ENCODE peak calls at places on chromosomes 6 and 20, in nine cellular contexts. D is RWPE2; O is heart left ventricle; E is colonic mucosa; L is CD8-positive, alpha-beta memory T cell; U is neural progenitor cell; P is prostate gland; S is Peyer's patch; A is effector memory CD4-positive, alpha-beta T cell. K is an unnamed sample. For H3K27me3 and H3K36me3, the result is how much of the 10 kb centered on the place peaks cover.

GRCh38 chr6:111409430-111409829 is 73.6 kb downstream of the REV3L start:
- DNase-seq in O (no peak), L (no peak), P (no peak), S (no peak), E (no peak), D (no peak), A (no peak), U (no peak), K (no peak)

GRCh38 chr6:128990349-128990748 is 107.4 kb downstream of the LAMA2 start:
- DNase-seq in U (no peak), O (no peak), S (no peak), D (no peak), L (no peak), E (no peak), A (no peak), P (no peak), K (no peak)

GRCh38 chr20:45962031-45962755 is 9.8 kb downstream of the ZNF335 start:
- DNase-seq in E (no peak), L (no peak), S (no peak), P (no peak), U (no peak), D (peak), A (no peak), O (no peak), K (no peak)

GRCh38 chr20:37741055-37741454 is 47.2 kb downstream of the CTNNBL1 start:
- DNase-seq in L (no peak), P (no peak), S (no peak), D (no peak), O (no peak), E (no peak), A (no peak), U (no peak), K (no peak)

GRCh38 chr6:168297643-168298042 is 21.9 kb downstream of the DACT2 start:
- DNase-seq in O (no peak), S (no peak), E (no peak), A (no peak), P (no peak), D (no peak), L (no peak), U (no peak), K (no peak)

GRCh38 chr20:9119776-9120175 is 50.9 kb downstream of the PLCB4 start:
- DNase-seq in O (peak), D (no peak), S (no peak), U (no peak), L (no peak), P (peak), A (no peak), E (no peak), K (no peak)

GRCh38 chr20:19976595-19977372 is 40.4 kb upstream of the NAA20 start:
- DNase-seq in P (peak), L (no peak), U (peak), D (no peak), A (no peak), O (peak), E (no peak), S (no peak), K (peak)

GRCh38 chr6:159020011-159020410 is 20.0 kb upstream of the RSPH3 start:
- DNase-seq in S (no peak), E (no peak), D (no peak), U (no peak), A (no peak), L (no peak), P (no peak), O (no peak), K (no peak)

GRCh38 chr6:2103644-2104523 is 141.5 kb downstream of the GMDS start:
- DNase-seq in P (no peak), D (no peak), A (no peak), O (no peak), U (no peak), S (no peak), E (no peak), L (no peak), K (no peak)

GRCh38 chr6:29537714-29538403 is 21.7 kb downstream of the UBD start:
- DNase-seq in U (no peak), E (no peak), D (no peak), P (no peak), L (no peak), S (no peak), A (no peak), O (no peak), K (peak)

GRCh38 chr6:36642913-36643817 is 35.3 kb upstream of the CDKN1A start:
- DNase-seq in P (peak), D (peak), A (no peak), S (peak), U (no peak), O (peak), E (peak), L (no peak), K (peak)

GRCh38 chr6:45651301-45651700 is 273.6 kb upstream of the SUPT3H start:
- DNase-seq in U (peak), P (no peak), O (no peak), L (no peak), S (no peak), E (no peak), A (no peak), D (no peak), K (no peak)

GRCh38 chr6:122997541-122998150 is 1.6 kb downstream of the CLVS2 start:
- DNase-seq in O (no peak), E (no peak), D (no peak), A (no peak), S (no peak), L (no peak), U (no peak), P (no peak), K (no peak)

GRCh38 chr6:116779569-116780164 is 14.1 kb upstream of the FAM162B start:
- DNase-seq in P (no peak), O (no peak), A (no peak), U (peak), L (no peak), S (no peak), D (no peak), E (no peak), K (no peak)

GRCh38 chr20:49592120-49592519 is 24.2 kb upstream of the PTGIS start:
- DNase-seq in A (no peak), P (no peak), O (no peak), E (no peak), D (no peak), U (no peak), L (no peak), S (no peak), K (no peak)

GRCh38 chr6:87858440-87858839 is 156.4 kb upstream of the AKIRIN2 start:
- DNase-seq in P (no peak), E (no peak), U (no peak), S (no peak), D (no peak), O (no peak), A (no peak), L (no peak), K (no peak)

GRCh38 chr6:35311390-35312075 is 13.9 kb downstream of the DEF6 start:
- DNase-seq in O (no peak), E (no peak), S (peak), A (no peak), P (no peak), L (peak), D (no peak), U (no peak), K (no peak)

GRCh38 chr6:2876210-2877056 is 26.7 kb downstream of the SERPINB9 start:
- DNase-seq in O (peak), D (no peak), L (no peak), P (no peak), A (no peak), S (peak), E (peak), U (peak), K (peak)

GRCh38 chr6:4891171-4891570 is 112.7 kb downstream of the RPP40 start:
- DNase-seq in P (no peak), S (no peak), E (no peak), U (no peak), O (no peak), A (no peak), D (no peak), L (no peak), K (no peak)

GRCh38 chr6:122947355-122947754 is 48.7 kb upstream of the CLVS2 start:
- DNase-seq in U (peak), D (no peak), L (no peak), P (no peak), E (no peak), O (no peak), A (no peak), S (no peak), K (no peak)

GRCh38 chr20:23166563-23166962 is 80.4 kb upstream of the CD93 start:
- DNase-seq in L (no peak), U (no peak), S (no peak), O (no peak), P (no peak), D (no peak), E (no peak), A (no peak), K (no peak)

GRCh38 chr6:153976921-153977693 is 61.9 kb upstream of the OPRM1 start:
- DNase-seq in E (no peak), U (no peak), L (no peak), A (no peak), O (no peak), S (no peak), D (no peak), P (no peak), K (no peak)

DNA sequence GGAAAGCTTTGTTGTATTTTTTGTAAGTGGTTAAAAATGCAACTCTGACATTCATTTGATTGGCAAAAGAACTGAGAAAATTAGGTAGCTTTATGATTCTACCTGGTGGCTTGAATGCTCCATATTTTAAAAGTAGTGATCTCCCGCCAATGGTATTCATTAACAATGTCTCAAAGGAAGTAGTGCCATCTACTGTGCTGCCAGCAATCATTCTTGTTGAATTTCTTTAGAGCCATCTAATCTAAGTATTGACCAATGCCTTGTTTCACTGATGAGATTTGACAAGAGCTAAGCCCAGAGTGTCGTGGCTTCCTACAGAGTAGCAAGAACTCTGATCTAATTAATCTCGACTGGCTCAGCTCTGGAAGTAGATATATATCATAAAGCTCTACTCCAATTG is 696.7 kb downstream of the C6orf118 start:
- DNase-seq in O (no peak), D (no peak), A (no peak), E (no peak), S (no peak), U (peak), L (no peak), P (no peak), K (no peak)
- H3K27me3 ChIP-seq in O (under half), D (under half), A (under half), E (under half), S (under half), U (under half), L (under half), P (under half), K (under half)

GRCh38 chr20:47224300-47224791 is 132.2 kb downstream of the ZMYND8 start:
- DNase-seq in D (no peak), S (no peak), E (no peak), A (no peak), P (no peak), L (no peak), U (no peak), O (no peak), K (no peak)
- H3K36me3 ChIP-seq in D (half or more), S (half or more), E (under half), A (half or more), P (under half), L (half or more), U (under half), O (under half), K (under half)

DNA sequence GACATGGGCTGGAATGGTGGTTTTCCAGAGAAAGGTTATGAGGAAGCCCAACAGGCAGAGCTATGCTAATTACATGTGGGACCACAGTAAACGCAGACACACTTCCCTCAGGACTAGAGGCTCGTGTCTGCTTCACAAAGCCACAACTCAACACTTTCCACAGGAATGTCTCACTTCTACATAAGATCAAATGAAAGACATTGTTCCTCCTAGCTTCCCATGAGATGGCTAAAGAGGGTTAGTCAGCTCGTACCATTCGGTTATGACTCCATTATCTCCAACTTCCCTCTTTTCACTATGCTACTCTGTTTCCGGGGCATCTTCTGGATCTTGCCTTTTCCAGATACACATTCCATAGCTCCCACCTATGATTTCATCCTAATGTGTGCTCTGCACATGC is 29.1 kb upstream of the ZC3H12D start:
- DNase-seq in D (no peak), L (no peak), O (no peak), S (no peak), P (no peak), A (no peak), U (no peak), E (no peak), K (no peak)
- H3K27ac ChIP-seq in D (no peak), L (no peak), O (no peak), S (no peak), P (no peak), A (no peak), U (no peak), E (no peak), K (no peak)

GRCh38 chr6:32410906-32411305 is 3.9 kb upstream of the BTNL2 start:
- DNase-seq in D (no peak), E (no peak), S (no peak), U (no peak), O (no peak), A (no peak), P (no peak), L (no peak), K (no peak)

GRCh38 chr6:32415521-32416019 is 8.6 kb upstream of the BTNL2 start:
- DNase-seq in P (peak), U (peak), S (peak), A (peak), O (peak), E (peak), L (peak), D (no peak), K (peak)

GRCh38 chr6:32413427-32414047 is 6.6 kb upstream of the BTNL2 start:
- DNase-seq in A (peak), S (peak), E (peak), O (peak), D (no peak), L (peak), P (peak), U (peak), K (peak)

GRCh38 chr6:32411943-32412342 is 5.0 kb upstream of the BTNL2 start:
- DNase-seq in O (no peak), E (peak), S (no peak), L (no peak), A (no peak), D (no peak), P (no peak), U (no peak), K (no peak)

DNA sequence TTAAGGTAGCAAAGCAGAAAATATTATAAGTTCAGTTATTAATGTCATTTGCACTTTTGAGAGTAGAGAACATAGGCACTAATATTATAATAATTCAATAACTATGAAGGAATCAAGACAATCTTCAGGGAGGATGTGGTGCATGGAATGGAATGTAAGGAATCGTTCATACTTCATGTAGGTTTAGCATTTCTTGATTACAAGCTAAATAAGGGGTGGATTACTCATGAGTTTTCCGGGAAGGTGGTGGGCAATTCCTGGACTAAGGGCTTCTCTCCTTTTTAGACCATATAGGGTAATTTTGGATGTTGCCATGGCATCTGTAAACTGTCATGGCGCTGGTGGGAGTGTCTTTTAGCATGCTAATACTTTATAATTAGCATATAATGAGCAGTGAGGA is 9.1 kb upstream of the BTNL2 start:
- DNase-seq in D (no peak), S (no peak), L (no peak), A (no peak), E (no peak), O (no peak), P (no peak), U (no peak), K (no peak)
- H3K27me3 ChIP-seq in D (half or more), S (under half), L (under half), A (under half), E (under half), O (half or more), P (under half), U (under half), K (under half)

GRCh38 chr6:24854077-24854670 is 55.5 kb upstream of the ARMH2 start:
- DNase-seq in L (no peak), D (no peak), O (no peak), A (no peak), U (no peak), E (no peak), P (no peak), S (no peak), K (no peak)

GRCh38 chr6:24848461-24848860 is 49.7 kb upstream of the ARMH2 start:
- DNase-seq in S (no peak), O (no peak), P (no peak), A (no peak), L (no peak), U (no peak), D (no peak), E (no peak), K (no peak)

GRCh38 chr6:24847402-24847801 is 48.7 kb upstream of the ARMH2 start:
- DNase-seq in U (no peak), D (no peak), O (no peak), S (no peak), E (no peak), P (no peak), A (no peak), L (no peak), K (no peak)

GRCh38 chr6:24849713-24850112 is 51.0 kb upstream of the ARMH2 start:
- DNase-seq in U (no peak), A (no peak), P (no peak), E (no peak), D (no peak), S (no peak), L (no peak), O (no peak), K (no peak)

GRCh38 chr6:24851086-24851485 is 52.4 kb upstream of the ARMH2 start:
- DNase-seq in L (no peak), U (no peak), O (no peak), P (no peak), S (no peak), A (no peak), D (no peak), E (no peak), K (no peak)
- H3K36me3 ChIP-seq in L (half or more), U (under half), O (under half), P (under half), S (under half), A (half or more), D (under half), E (under half), K (under half)

GRCh38 chr6:157867981-157868380 is 44.9 kb downstream of the SNX9 start:
- DNase-seq in L (no peak), E (no peak), P (no peak), D (no peak), A (no peak), S (no peak), O (no peak), U (no peak), K (no peak)
- H3K27ac ChIP-seq in L (no peak), E (no peak), P (no peak), D (no peak), A (no peak), S (no peak), O (no peak), U (no peak), K (no peak)

K was measured in lung.